ENCODE peak calls at places on chromosomes 5 and 9, in four cellular contexts. B is astrocyte of the spinal cord, K is esophagus muscularis mucosa, F is K562. J is an unnamed sample.

GRCh38 chr5:137566780-137567179 is 67.7 kb upstream of the SPOCK1 start:
- DNase-seq in B (no peak), K (peak; percentile 70), F (no peak), J (no peak)

GRCh38 chr5:170503970-170504525 is at the start of gene KCNIP1:
- DNase-seq in B (no peak), K (no peak), F (no peak), J (no peak)

GRCh38 chr9:129336601-129337286 is 158.7 kb upstream of the IER5L start:
- DNase-seq in B (peak; percentile 80), K (no peak), F (peak; percentile 36), J (no peak)

GRCh38 chr9:91502913-91503649 is 79.4 kb upstream of the NFIL3 start:
- DNase-seq in B (no peak), K (peak; percentile 72), F (no peak), J (no peak)

GRCh38 chr5:60888359-60889061 is 44.4 kb upstream of the ELOVL7 start:
- DNase-seq in B (no peak), K (no peak), F (no peak), J (no peak)

GRCh38 chr9:126522957-126523356 is 90.8 kb upstream of the LMX1B start:
- DNase-seq in B (no peak), K (no peak), F (no peak), J (no peak)

GRCh38 chr5:78008356-78008967 is 232.3 kb upstream of the TBCA start:
- DNase-seq in B (peak; percentile 56), K (no peak), F (peak; percentile 32), J (peak; percentile 16)

GRCh38 chr5:116799401-116799800 is 224.8 kb upstream of the SEMA6A start:
- DNase-seq in B (no peak), K (no peak), F (no peak), J (no peak)

GRCh38 chr9:79184821-79185220 is 386.9 kb upstream of the TLE4 start:
- DNase-seq in B (no peak), K (no peak), F (no peak), J (no peak)

GRCh38 chr9:72680593-72681317 is 159.3 kb downstream of the TMC1 start:
- DNase-seq in B (no peak), K (no peak), F (no peak), J (no peak)

GRCh38 chr5:170641589-170642031 is 137.8 kb downstream of the KCNIP1 start:
- DNase-seq in B (no peak), K (no peak), F (no peak), J (no peak)

GRCh38 chr5:171965740-171966139 is 40.7 kb downstream of the FBXW11 start:
- DNase-seq in B (no peak), K (no peak), F (no peak), J (no peak)

GRCh38 chr5:156584856-156585255 is 257.9 kb downstream of the SGCD start:
- DNase-seq in B (no peak), K (no peak), F (no peak), J (no peak)

GRCh38 chr5:170570492-170570891 is 66.7 kb downstream of the KCNIP1 start:
- DNase-seq in B (no peak), K (no peak), F (no peak), J (no peak)

GRCh38 chr5:176542596-176543427 is 5.6 kb upstream of the RNF44 start:
- DNase-seq in B (no peak), K (no peak), F (peak; percentile 79), J (no peak)

GRCh38 chr5:97208184-97208713 is 25.2 kb upstream of the RIOK2 start:
- DNase-seq in B (no peak), K (no peak), F (no peak), J (no peak)

GRCh38 chr5:1153428-1153827 is 41.6 kb upstream of the SLC12A7 start:
- DNase-seq in B (no peak), K (no peak), F (no peak), J (no peak)

GRCh38 chr9:136372561-136373299 is 739 bp downstream of the CARD9 start:
- DNase-seq in B (peak; percentile 66), K (no peak), F (peak; percentile 68), J (no peak)

GRCh38 chr5:179162351-179163235 is 102.4 kb downstream of the ZNF354C start:
- DNase-seq in B (no peak), K (no peak), F (no peak), J (no peak)

GRCh38 chr5:907366-907765 is 14.7 kb downstream of the TRIP13 start:
- DNase-seq in B (no peak), K (no peak), F (no peak), J (no peak)

GRCh38 chr5:133048993-133049725 is 2.7 kb upstream of the HSPA4 start:
- DNase-seq in B (no peak), K (no peak), F (no peak), J (no peak)

GRCh38 chr5:134370871-134371833 is at the start of gene UBE2B:
- DNase-seq in B (peak; percentile 100), K (peak; percentile 100), F (peak; percentile 97), J (peak; percentile 100)

GRCh38 chr5:134370306-134370870 is 981 bp upstream of the UBE2B start:
- DNase-seq in B (no peak), K (no peak), F (peak; percentile 9), J (no peak)

GRCh38 chr5:134371834-134372340 is 518 bp downstream of the UBE2B start:
- DNase-seq in B (peak; percentile 35), K (no peak), F (peak; percentile 60), J (no peak)

GRCh38 chr5:134374234-134374633 is 2.9 kb downstream of the UBE2B start:
- DNase-seq in B (no peak), K (no peak), F (no peak), J (no peak)
- H3K4me3 ChIP-seq in B (no peak overlapping the region), K (no peak overlapping the region), F (no peak overlapping the region), J (no peak overlapping the region)

GRCh38 chr5:108729306-108729645 is 18.4 kb upstream of the FER start:
- DNase-seq in B (no peak), K (no peak), F (no peak), J (no peak)
- H3K4me3 ChIP-seq in B (no peak overlapping the region), K (no peak overlapping the region), F (peak overlapping the region; percentile 56), J (no peak overlapping the region)

GRCh38 chr9:121545875-121546423 is 46.3 kb upstream of the GGTA1 start:
- DNase-seq in B (peak; percentile 94), K (peak; percentile 97), F (peak; percentile 93), J (peak; percentile 30)
- H3K4me3 ChIP-seq in B (no peak overlapping the region), K (peak overlapping the region; percentile 37), F (no peak overlapping the region), J (no peak overlapping the region)

GRCh38 chr5:117803533-117803932 is 1184.8 kb downstream of the DTWD2 start:
- DNase-seq in B (peak; percentile 1), K (no peak), F (no peak), J (no peak)
- H3K4me3 ChIP-seq in B (no peak overlapping the region), K (no peak overlapping the region), F (no peak overlapping the region), J (no peak overlapping the region)

DNA sequence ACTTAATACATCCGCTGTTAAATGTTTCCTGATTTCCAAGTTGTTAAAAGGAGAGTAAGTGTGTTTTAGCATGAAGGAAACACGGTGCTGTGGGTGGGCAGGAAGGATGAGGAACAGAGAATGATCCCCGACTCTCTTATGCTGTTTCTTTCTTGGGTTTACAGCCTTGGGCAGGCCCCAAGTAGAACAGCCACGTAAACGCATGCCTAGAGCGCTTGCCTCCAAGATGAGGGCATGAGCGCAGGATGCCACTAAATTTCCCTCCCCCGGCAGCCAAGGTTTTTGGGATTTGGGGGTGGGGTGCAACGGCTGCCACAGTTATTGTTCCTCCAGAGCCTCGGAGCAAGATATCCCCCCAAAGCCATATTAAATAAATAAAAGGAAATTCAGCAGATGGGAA is 10.1 kb upstream of the DELE1 start:
- DNase-seq in B (no peak), K (no peak), F (no peak), J (no peak)
- H3K4me3 ChIP-seq in B (no peak overlapping the region), K (peak overlapping the region; percentile 46), F (peak overlapping the region; percentile 22), J (no peak overlapping the region)

GRCh38 chr5:124599048-124599973 is 147.1 kb downstream of the ZNF608 start:
- DNase-seq in B (peak; percentile 83), K (no peak), F (no peak), J (no peak)
- H3K4me3 ChIP-seq in B (no peak overlapping the region), K (no peak overlapping the region), F (no peak overlapping the region), J (no peak overlapping the region)

GRCh38 chr5:119814655-119815054 is 185.3 kb downstream of the FAM170A start:
- DNase-seq in B (no peak), K (no peak), F (no peak), J (no peak)
- H3K4me3 ChIP-seq in B (no peak overlapping the region), K (no peak overlapping the region), F (no peak overlapping the region), J (no peak overlapping the region)

GRCh38 chr5:88502179-88503064 is 233.8 kb upstream of the TMEM161B start:
- DNase-seq in B (peak; percentile 61), K (no peak), F (no peak), J (peak; percentile 15)
- H3K4me3 ChIP-seq in B (peak overlapping the region; percentile 41), K (peak overlapping the region; percentile 47), F (no peak overlapping the region), J (peak overlapping the region; percentile 63)